ENCODE peak calls at places on chromosomes 13 and 19, in five cellular contexts. One of them, this sample, is unnamed.

GRCh38 chr19:55118401-55118991 is 1.1 kb upstream of the PPP1R12C start:
- DNase-seq in pancreas: no peak
- DNase-seq in activated CD4-positive, alpha-beta T cell treated with anti-CD3 and anti-CD28 coated beads, Interleukin-2, amount 50 U/mL, for 48 hours: peak; percentile 54
- DNase-seq in NCI-H510A: no peak
- DNase-seq in osteocyte: no peak
- DNase-seq in this sample: no peak

GRCh38 chr13:95296326-95296939 is 4.8 kb downstream of the ABCC4 start:
- DNase-seq in pancreas: peak; percentile 72
- DNase-seq in activated CD4-positive, alpha-beta T cell treated with anti-CD3 and anti-CD28 coated beads, Interleukin-2, amount 50 U/mL, for 48 hours: peak; percentile 23
- DNase-seq in NCI-H510A: no peak
- DNase-seq in osteocyte: no peak
- DNase-seq in this sample: no peak

GRCh38 chr13:42967660-42968059 is 24.4 kb downstream of the EPSTI1 start:
- DNase-seq in pancreas: no peak
- DNase-seq in activated CD4-positive, alpha-beta T cell treated with anti-CD3 and anti-CD28 coated beads, Interleukin-2, amount 50 U/mL, for 48 hours: no peak
- DNase-seq in NCI-H510A: no peak
- DNase-seq in osteocyte: no peak
- DNase-seq in this sample: no peak

GRCh38 chr13:72523049-72523448 is 204.4 kb downstream of the MZT1 start:
- DNase-seq in pancreas: no peak
- DNase-seq in activated CD4-positive, alpha-beta T cell treated with anti-CD3 and anti-CD28 coated beads, Interleukin-2, amount 50 U/mL, for 48 hours: no peak
- DNase-seq in NCI-H510A: no peak
- DNase-seq in osteocyte: no peak
- DNase-seq in this sample: no peak

GRCh38 chr19:49889687-49890348 is 6.9 kb downstream of the IL4I1 start:
- DNase-seq in pancreas: peak; percentile 87
- DNase-seq in activated CD4-positive, alpha-beta T cell treated with anti-CD3 and anti-CD28 coated beads, Interleukin-2, amount 50 U/mL, for 48 hours: peak; percentile 73
- DNase-seq in NCI-H510A: no peak
- DNase-seq in osteocyte: no peak
- DNase-seq in this sample: peak; percentile 55

GRCh38 chr13:57633950-57634828 is 2.6 kb downstream of the PCDH17 start:
- DNase-seq in pancreas: peak; percentile 57
- DNase-seq in activated CD4-positive, alpha-beta T cell treated with anti-CD3 and anti-CD28 coated beads, Interleukin-2, amount 50 U/mL, for 48 hours: no peak
- DNase-seq in NCI-H510A: peak; percentile 27
- DNase-seq in osteocyte: no peak
- DNase-seq in this sample: no peak

GRCh38 chr13:72284791-72285190 is 417.8 kb upstream of the DACH1 start:
- DNase-seq in pancreas: no peak
- DNase-seq in activated CD4-positive, alpha-beta T cell treated with anti-CD3 and anti-CD28 coated beads, Interleukin-2, amount 50 U/mL, for 48 hours: no peak
- DNase-seq in NCI-H510A: no peak
- DNase-seq in osteocyte: no peak
- DNase-seq in this sample: no peak

GRCh38 chr13:39210961-39211534 is 172.8 kb downstream of the NHLRC3 start:
- DNase-seq in pancreas: no peak
- DNase-seq in activated CD4-positive, alpha-beta T cell treated with anti-CD3 and anti-CD28 coated beads, Interleukin-2, amount 50 U/mL, for 48 hours: no peak
- DNase-seq in NCI-H510A: no peak
- DNase-seq in osteocyte: no peak
- DNase-seq in this sample: no peak

GRCh38 chr19:48400018-48400742 is 6.7 kb downstream of the GRIN2D start:
- DNase-seq in pancreas: no peak
- DNase-seq in activated CD4-positive, alpha-beta T cell treated with anti-CD3 and anti-CD28 coated beads, Interleukin-2, amount 50 U/mL, for 48 hours: peak; percentile 39
- DNase-seq in NCI-H510A: peak; percentile 62
- DNase-seq in osteocyte: no peak
- DNase-seq in this sample: no peak

GRCh38 chr13:69468624-69469023 is 639.0 kb upstream of the ATXN8OS start:
- DNase-seq in pancreas: no peak
- DNase-seq in activated CD4-positive, alpha-beta T cell treated with anti-CD3 and anti-CD28 coated beads, Interleukin-2, amount 50 U/mL, for 48 hours: no peak
- DNase-seq in NCI-H510A: no peak
- DNase-seq in osteocyte: no peak
- DNase-seq in this sample: no peak

GRCh38 chr13:85970727-85971126 is 171.5 kb upstream of the SLITRK6 start:
- DNase-seq in pancreas: no peak
- DNase-seq in activated CD4-positive, alpha-beta T cell treated with anti-CD3 and anti-CD28 coated beads, Interleukin-2, amount 50 U/mL, for 48 hours: no peak
- DNase-seq in NCI-H510A: no peak
- DNase-seq in osteocyte: no peak
- DNase-seq in this sample: no peak

GRCh38 chr13:64347662-64348061 is 2882.5 kb downstream of the PCDH9 start:
- DNase-seq in pancreas: no peak
- DNase-seq in activated CD4-positive, alpha-beta T cell treated with anti-CD3 and anti-CD28 coated beads, Interleukin-2, amount 50 U/mL, for 48 hours: no peak
- DNase-seq in NCI-H510A: no peak
- DNase-seq in osteocyte: no peak
- DNase-seq in this sample: no peak

GRCh38 chr13:45374917-45375316 is 33.9 kb upstream of the TPT1 start:
- DNase-seq in pancreas: no peak
- DNase-seq in activated CD4-positive, alpha-beta T cell treated with anti-CD3 and anti-CD28 coated beads, Interleukin-2, amount 50 U/mL, for 48 hours: no peak
- DNase-seq in NCI-H510A: no peak
- DNase-seq in osteocyte: no peak
- DNase-seq in this sample: no peak

GRCh38 chr13:29522044-29522685 is 73.3 kb downstream of the SLC7A1 start:
- DNase-seq in pancreas: peak; percentile 29
- DNase-seq in activated CD4-positive, alpha-beta T cell treated with anti-CD3 and anti-CD28 coated beads, Interleukin-2, amount 50 U/mL, for 48 hours: no peak
- DNase-seq in NCI-H510A: no peak
- DNase-seq in osteocyte: no peak
- DNase-seq in this sample: no peak

GRCh38 chr19:35045667-35046300 is 4.3 kb downstream of the HPN start:
- DNase-seq in pancreas: no peak
- DNase-seq in activated CD4-positive, alpha-beta T cell treated with anti-CD3 and anti-CD28 coated beads, Interleukin-2, amount 50 U/mL, for 48 hours: peak; percentile 40
- DNase-seq in NCI-H510A: no peak
- DNase-seq in osteocyte: no peak
- DNase-seq in this sample: no peak

GRCh38 chr13:23858586-23858985 is 30.6 kb downstream of the MIPEP start:
- DNase-seq in pancreas: no peak
- DNase-seq in activated CD4-positive, alpha-beta T cell treated with anti-CD3 and anti-CD28 coated beads, Interleukin-2, amount 50 U/mL, for 48 hours: no peak
- DNase-seq in NCI-H510A: no peak
- DNase-seq in osteocyte: no peak
- DNase-seq in this sample: no peak

GRCh38 chr13:47111499-47111898 is 214.6 kb upstream of the HTR2A start:
- DNase-seq in pancreas: no peak
- DNase-seq in activated CD4-positive, alpha-beta T cell treated with anti-CD3 and anti-CD28 coated beads, Interleukin-2, amount 50 U/mL, for 48 hours: no peak
- DNase-seq in NCI-H510A: no peak
- DNase-seq in osteocyte: no peak
- DNase-seq in this sample: no peak

GRCh38 chr13:112760440-112760839 is 70.6 kb downstream of the ATP11A start:
- DNase-seq in pancreas: no peak
- DNase-seq in activated CD4-positive, alpha-beta T cell treated with anti-CD3 and anti-CD28 coated beads, Interleukin-2, amount 50 U/mL, for 48 hours: no peak
- DNase-seq in NCI-H510A: no peak
- DNase-seq in osteocyte: no peak
- DNase-seq in this sample: no peak

GRCh38 chr13:72453161-72453560 is 274.3 kb downstream of the MZT1 start:
- DNase-seq in pancreas: no peak
- DNase-seq in activated CD4-positive, alpha-beta T cell treated with anti-CD3 and anti-CD28 coated beads, Interleukin-2, amount 50 U/mL, for 48 hours: no peak
- DNase-seq in NCI-H510A: no peak
- DNase-seq in osteocyte: no peak
- DNase-seq in this sample: no peak

GRCh38 chr19:33736787-33737186 is 59.9 kb upstream of the KCTD15 start:
- DNase-seq in pancreas: no peak
- DNase-seq in activated CD4-positive, alpha-beta T cell treated with anti-CD3 and anti-CD28 coated beads, Interleukin-2, amount 50 U/mL, for 48 hours: no peak
- DNase-seq in NCI-H510A: no peak
- DNase-seq in osteocyte: no peak
- DNase-seq in this sample: no peak

GRCh38 chr19:35059006-35059798 is 17.7 kb downstream of the HPN start:
- DNase-seq in pancreas: no peak
- DNase-seq in activated CD4-positive, alpha-beta T cell treated with anti-CD3 and anti-CD28 coated beads, Interleukin-2, amount 50 U/mL, for 48 hours: no peak
- DNase-seq in NCI-H510A: no peak
- DNase-seq in osteocyte: no peak
- DNase-seq in this sample: no peak

GRCh38 chr13:107441279-107441678 is 774.1 kb downstream of the LIG4 start:
- DNase-seq in pancreas: no peak
- DNase-seq in activated CD4-positive, alpha-beta T cell treated with anti-CD3 and anti-CD28 coated beads, Interleukin-2, amount 50 U/mL, for 48 hours: no peak
- DNase-seq in NCI-H510A: no peak
- DNase-seq in osteocyte: no peak
- DNase-seq in this sample: no peak

GRCh38 chr13:25085125-25085742 is 10.7 kb upstream of the PABPC3 start:
- DNase-seq in pancreas: no peak
- DNase-seq in activated CD4-positive, alpha-beta T cell treated with anti-CD3 and anti-CD28 coated beads, Interleukin-2, amount 50 U/mL, for 48 hours: no peak
- DNase-seq in NCI-H510A: peak; percentile 16
- DNase-seq in osteocyte: no peak
- DNase-seq in this sample: peak; percentile 0

This sample was measured in NCI-H1048.